ENCODE peak calls at places on chromosomes 4 and X, in four cellular contexts. J is renal cortical epithelial cell, P is tibial artery, Z is T-helper 2 cell. T is an unnamed sample.

GRCh38 chr4:159051245-159052071 is 51.4 kb upstream of the RAPGEF2 start:
- DNase-seq in Z (no peak), J (peak), P (no peak), T (peak)

GRCh38 chrX:115719171-115719570 is 158.2 kb downstream of the PLS3 start:
- DNase-seq in Z (no peak), J (no peak), P (no peak), T (no peak)

GRCh38 chr4:152803541-152803940 is 23.8 kb downstream of the ARFIP1 start:
- DNase-seq in J (no peak), Z (no peak), P (no peak), T (no peak)

GRCh38 chrX:34578237-34578636 is 78.8 kb downstream of the TMEM47 start:
- DNase-seq in Z (no peak), J (peak), P (no peak), T (peak)

GRCh38 chrX:38561951-38562719 is 793 bp downstream of the TSPAN7 start:
- DNase-seq in P (peak), Z (no peak), J (no peak), T (no peak)

GRCh38 chr4:153497091-153497531 is 31.0 kb downstream of the TMEM131L start:
- DNase-seq in P (no peak), Z (no peak), J (peak), T (peak)

GRCh38 chr4:143246977-143247376 is 62.3 kb downstream of the USP38 start:
- DNase-seq in Z (no peak), J (no peak), P (no peak), T (no peak)

GRCh38 chr4:153409412-153409811 is 56.7 kb upstream of the TMEM131L start:
- DNase-seq in Z (no peak), J (no peak), P (no peak), T (no peak)

GRCh38 chrX:65866146-65866545 is 173.7 kb downstream of the VSIG4 start:
- DNase-seq in J (peak), Z (no peak), P (no peak), T (no peak)

GRCh38 chr4:110854021-110854678 is 231.3 kb upstream of the PITX2 start:
- DNase-seq in Z (no peak), P (no peak), J (peak), T (peak)

GRCh38 chr4:48147621-48148020 is 13.6 kb upstream of the TXK start:
- DNase-seq in Z (no peak), J (no peak), P (no peak), T (no peak)

GRCh38 chr4:152990471-152991131 is 54.5 kb downstream of the FHDC1 start:
- DNase-seq in J (no peak), P (no peak), Z (no peak), T (no peak)

GRCh38 chr4:74331252-74331651 is 23.0 kb downstream of the EPGN start:
- DNase-seq in P (no peak), J (no peak), Z (no peak), T (no peak)

GRCh38 chr4:138242076-138242829 is at the start of gene SLC7A11:
- DNase-seq in P (no peak), Z (no peak), J (peak), T (peak)

GRCh38 chr4:165207431-165208321 is at the start of gene KLHL2:
- DNase-seq in Z (peak), J (peak), P (peak), T (peak)

GRCh38 chr4:66736593-66736992 is 808.7 kb downstream of the CENPC start:
- DNase-seq in P (no peak), Z (no peak), J (no peak), T (no peak)

GRCh38 chr4:171812377-171813194 is 618 bp upstream of the GALNTL6 start:
- DNase-seq in J (no peak), P (no peak), Z (no peak), T (peak)

GRCh38 chr4:73045894-73046293 is 23.6 kb downstream of the COX18 start:
- DNase-seq in Z (no peak), P (no peak), J (no peak), T (no peak)

GRCh38 chr4:158540125-158540907 is 18.6 kb downstream of the RXFP1 start:
- DNase-seq in Z (no peak), J (no peak), P (no peak), T (peak)

GRCh38 chr4:70709551-70710080 is 12.1 kb upstream of the RUFY3 start:
- DNase-seq in Z (no peak), J (peak), P (no peak), T (peak)

GRCh38 chrX:2888309-2888708 is 40.8 kb downstream of the ARSD start:
- DNase-seq in J (no peak), P (no peak), Z (no peak), T (no peak)

GRCh38 chrX:118977424-118977823 is 3.0 kb downstream of the LONRF3 start:
- DNase-seq in J (no peak), Z (no peak), P (no peak), T (no peak)

GRCh38 chr4:122914938-122915337 is 7.5 kb downstream of the NUDT6 start:
- DNase-seq in P (no peak), Z (no peak), J (no peak), T (peak)

GRCh38 chrX:139049455-139049854 is 337.9 kb upstream of the FGF13 start:
- DNase-seq in P (no peak), J (peak), Z (no peak), T (peak)

GRCh38 chr4:152957437-152958185 is 21.5 kb downstream of the FHDC1 start:
- DNase-seq in P (peak), Z (no peak), J (peak), T (peak)

GRCh38 chr4:15938182-15938581 is 358 bp downstream of the FGFBP1 start:
- DNase-seq in P (no peak), Z (no peak), J (peak), T (peak)